ENCODE peak calls at places on chromosome 22, in six cellular contexts. I is GM12891, K is K562, S is H1, B is GM12878, O is HepG2. D is an unnamed sample.

GRCh38 chr22:23453277-23453676 is 126.8 kb downstream of the IGLL1 start:
- DNase-seq in I (no peak), K (no peak), S (no peak), B (no peak), O (no peak), D (no peak)

GRCh38 chr22:36015806-36016519 is 12.7 kb downstream of the RBFOX2 start:
- DNase-seq in I (no peak), K (no peak), S (no peak), B (no peak), O (no peak), D (no peak)

GRCh38 chr22:17379939-17380710 is 10.9 kb downstream of the CECR2 start:
- DNase-seq in I (no peak), K (no peak), S (no peak), B (no peak), O (no peak), D (no peak)

GRCh38 chr22:38017272-38017920 is 33.0 kb upstream of the SOX10 start:
- DNase-seq in I (no peak), K (no peak), S (no peak), B (no peak), O (no peak), D (no peak)

GRCh38 chr22:39236321-39237275 is 8.2 kb downstream of the PDGFB start:
- DNase-seq in I (no peak), K (no peak), S (no peak), B (peak), O (no peak), D (no peak)

GRCh38 chr22:19129871-19130270 is 1.2 kb upstream of the TSSK2 start:
- DNase-seq in I (no peak), K (no peak), S (no peak), B (no peak), O (no peak), D (no peak)

GRCh38 chr22:36873614-36874308 is 13.0 kb downstream of the NCF4 start:
- DNase-seq in I (peak), K (peak), S (no peak), B (peak), O (peak), D (peak)

GRCh38 chr22:23072035-23072910 is 2.0 kb downstream of the GNAZ start:
- DNase-seq in I (no peak), K (no peak), S (no peak), B (no peak), O (no peak), D (no peak)

GRCh38 chr22:29040385-29041275 is 21.0 kb downstream of the C22orf31 start:
- DNase-seq in I (no peak), K (peak), S (no peak), B (peak), O (peak), D (no peak)

GRCh38 chr22:40033586-40034380 is 39.0 kb downstream of the FAM83F start:
- DNase-seq in I (no peak), K (no peak), S (no peak), B (no peak), O (no peak), D (no peak)

GRCh38 chr22:25741692-25742626 is at the start of gene MYO18B:
- DNase-seq in I (no peak), K (peak), S (no peak), B (no peak), O (no peak), D (no peak)

GRCh38 chr22:28981818-28982499 is 79.7 kb downstream of the C22orf31 start:
- DNase-seq in I (no peak), K (no peak), S (no peak), B (no peak), O (peak), D (no peak)

GRCh38 chr22:49090061-49090852 is 737.4 kb downstream of the BRD1 start:
- DNase-seq in I (no peak), K (no peak), S (no peak), B (no peak), O (no peak), D (no peak)

GRCh38 chr22:30485362-30485988 is 13.7 kb upstream of the SEC14L3 start:
- DNase-seq in I (peak), K (peak), S (peak), B (peak), O (peak), D (peak)

GRCh38 chr22:37358386-37358785 is 68.9 kb downstream of the ELFN2 start:
- DNase-seq in I (no peak), K (no peak), S (no peak), B (no peak), O (no peak), D (no peak)

GRCh38 chr22:48891688-48892380 is 935.8 kb downstream of the BRD1 start:
- DNase-seq in I (no peak), K (no peak), S (no peak), B (no peak), O (no peak), D (no peak)

GRCh38 chr22:50107529-50107928 is 17.7 kb downstream of the MOV10L1 start:
- DNase-seq in I (no peak), K (no peak), S (no peak), B (no peak), O (no peak), D (no peak)

GRCh38 chr22:50115693-50116092 is 25.9 kb downstream of the MOV10L1 start:
- DNase-seq in I (no peak), K (no peak), S (no peak), B (no peak), O (peak), D (no peak)

GRCh38 chr22:50114221-50114981 is 24.6 kb downstream of the MOV10L1 start:
- DNase-seq in I (no peak), K (no peak), S (no peak), B (no peak), O (no peak), D (no peak)

GRCh38 chr22:50112151-50113118 is 22.6 kb downstream of the MOV10L1 start:
- DNase-seq in I (no peak), K (no peak), S (no peak), B (no peak), O (no peak), D (no peak)

DNA sequence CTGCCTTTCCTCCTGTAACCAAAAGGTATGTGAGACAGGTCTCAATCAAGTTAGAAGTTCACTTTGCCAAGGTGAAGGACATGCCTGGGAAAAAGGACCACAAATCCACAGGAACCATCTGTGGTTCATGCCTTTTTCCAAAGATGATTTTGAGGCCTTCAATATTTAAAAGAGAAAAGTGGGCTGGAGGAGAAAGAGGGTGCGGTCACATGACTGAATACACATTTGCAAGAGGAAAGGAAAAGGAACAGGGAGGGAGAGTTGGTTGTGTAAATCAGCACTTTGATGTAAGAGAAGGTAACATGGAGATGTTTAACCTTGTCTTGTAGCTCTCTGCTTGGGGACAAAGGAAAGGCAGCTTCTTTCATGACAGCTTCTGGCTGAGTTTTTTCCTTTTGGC is 21.2 kb downstream of the MOV10L1 start:
- DNase-seq in I (no peak), K (no peak), S (no peak), B (no peak), O (no peak), D (no peak)
- TF ChIP-seq TAF1 in I (no peak), K (no peak), S (no peak), B (no peak), O (no peak), D (no peak)

DNA sequence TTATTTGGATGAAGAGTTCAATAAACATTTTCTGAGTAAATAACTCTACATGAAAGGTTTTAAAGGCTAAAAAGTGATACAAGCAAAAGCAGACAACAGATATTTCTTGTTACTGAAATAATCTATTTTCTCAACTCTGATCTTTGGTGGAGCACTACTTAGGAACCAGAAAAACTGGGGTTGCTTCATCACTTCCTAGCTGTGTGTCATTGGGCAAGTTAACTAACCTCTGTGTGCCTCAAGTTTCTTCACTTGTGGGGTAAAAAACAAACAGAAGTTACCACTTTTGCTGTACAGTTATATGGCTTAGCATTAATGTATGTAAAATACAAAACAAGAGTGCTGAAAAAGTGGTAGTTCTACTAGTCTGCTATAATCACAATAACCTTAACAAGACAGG is 5.6 kb downstream of the MAPK1 start:
- DNase-seq in I (no peak), K (no peak), S (no peak), B (no peak), O (no peak), D (no peak)
- TF ChIP-seq POLR2AphosphoS5 in I (no peak), K (no peak), S (no peak), B (no peak), O (no peak), D (no peak)

GRCh38 chr22:32474635-32475427 is at the start of gene FBXO7:
- DNase-seq in I (peak), K (peak), S (peak), B (peak), O (peak), D (peak)
- TF ChIP-seq POLR2A in I (peak), K (peak), S (peak), B (peak), O (peak), D (peak)

DNA sequence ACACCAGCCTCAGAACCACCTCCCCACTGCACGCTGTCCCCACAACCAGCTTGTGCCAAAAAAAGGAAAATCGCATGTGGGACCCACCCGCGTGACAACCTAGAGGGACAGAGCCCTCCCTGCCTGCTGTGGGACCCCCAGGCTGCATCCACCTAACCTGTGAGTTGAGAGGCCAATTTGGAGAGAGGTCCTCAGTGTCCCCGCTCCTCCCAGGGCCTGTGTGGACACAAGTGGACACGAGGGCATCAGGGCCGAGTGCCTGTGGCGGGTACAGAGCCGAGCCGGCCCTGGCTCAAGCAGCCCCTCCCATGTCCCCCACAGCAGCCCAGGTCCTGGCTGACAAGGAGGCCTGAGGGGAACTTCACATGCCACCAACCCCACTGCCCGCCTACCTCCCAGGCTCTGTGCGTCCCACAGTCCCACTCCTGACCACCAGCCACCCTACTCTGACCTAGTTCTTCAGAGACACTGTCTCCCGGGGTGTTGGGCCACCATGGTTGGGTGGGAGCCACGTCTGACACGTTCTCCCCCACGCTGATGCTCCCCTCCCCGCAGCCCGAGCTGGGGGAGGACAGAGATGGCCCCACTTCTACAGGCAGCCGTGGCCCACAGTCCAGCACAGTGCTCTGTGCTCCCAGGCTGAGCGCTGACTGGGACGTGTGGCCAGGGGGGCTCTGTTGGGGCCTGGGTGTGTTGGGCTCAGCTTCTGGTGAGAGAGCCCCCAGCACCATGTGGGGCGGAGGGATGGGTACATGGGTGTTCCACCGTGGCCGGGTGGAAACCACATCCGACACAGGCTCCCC is 19.2 kb downstream of the SELENOO start:
- DNase-seq in I (no peak), K (no peak), S (peak), B (no peak), O (no peak), D (no peak)
- TF ChIP-seq TAF1 in I (no peak), K (no peak), S (no peak), B (no peak), O (no peak), D (no peak)

GRCh38 chr22:46244771-46245170 is 5.3 kb downstream of the CDPF1 start:
- DNase-seq in I (no peak), K (no peak), S (no peak), B (no peak), O (no peak), D (no peak)
- TF ChIP-seq POLR2AphosphoS5 in I (no peak), K (no peak), S (no peak), B (no peak), O (no peak), D (no peak)

DNA sequence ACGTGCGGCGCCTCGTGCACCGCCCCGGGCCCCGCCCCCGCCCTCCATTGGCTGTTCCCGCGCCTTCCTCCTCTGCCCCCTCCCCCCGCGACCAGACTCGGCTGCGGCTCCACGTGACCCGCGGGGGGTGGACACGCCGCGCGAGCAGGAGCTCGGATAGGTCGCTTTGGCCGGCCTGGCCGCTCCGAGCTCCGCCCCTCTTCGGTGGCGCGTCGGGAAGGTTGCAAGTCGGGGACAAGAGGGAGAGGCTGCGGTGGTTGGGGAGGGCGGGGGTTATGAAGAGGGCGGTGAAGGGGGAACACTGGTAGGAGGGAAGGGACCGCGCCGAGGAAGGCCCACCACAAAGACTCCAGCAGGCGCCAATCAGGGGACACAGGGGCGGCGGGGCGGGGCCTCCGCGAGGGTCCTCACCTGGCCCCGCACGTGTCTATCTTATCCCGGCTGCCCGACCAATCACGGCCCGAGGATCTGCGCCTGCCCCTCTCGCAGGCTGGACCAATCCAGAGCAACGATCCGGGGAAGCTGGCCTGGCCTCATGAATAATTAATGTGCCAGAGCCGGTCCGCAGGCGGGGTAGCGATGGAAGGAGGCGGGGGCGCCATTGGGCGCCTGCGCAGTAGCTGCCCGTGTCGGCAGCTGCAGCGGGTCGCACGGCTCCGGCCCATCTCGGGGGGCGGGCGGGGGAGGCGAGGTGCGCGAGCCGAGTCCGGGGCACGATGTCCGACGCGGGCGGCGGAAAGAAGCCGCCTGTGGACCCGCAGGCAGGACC is at the start of gene TEF:
- DNase-seq in I (peak), K (peak), S (peak), B (peak), O (peak), D (peak)
- TF ChIP-seq POLR2A in I (no peak), K (peak), S (peak), B (peak), O (no peak), D (no peak)

GRCh38 chr22:24503851-24504170 is 8.7 kb downstream of the UPB1 start:
- DNase-seq in I (no peak), K (no peak), S (no peak), B (no peak), O (no peak), D (no peak)
- TF ChIP-seq TAF1 in I (no peak), K (no peak), S (no peak), B (no peak), O (no peak), D (no peak)

DNA sequence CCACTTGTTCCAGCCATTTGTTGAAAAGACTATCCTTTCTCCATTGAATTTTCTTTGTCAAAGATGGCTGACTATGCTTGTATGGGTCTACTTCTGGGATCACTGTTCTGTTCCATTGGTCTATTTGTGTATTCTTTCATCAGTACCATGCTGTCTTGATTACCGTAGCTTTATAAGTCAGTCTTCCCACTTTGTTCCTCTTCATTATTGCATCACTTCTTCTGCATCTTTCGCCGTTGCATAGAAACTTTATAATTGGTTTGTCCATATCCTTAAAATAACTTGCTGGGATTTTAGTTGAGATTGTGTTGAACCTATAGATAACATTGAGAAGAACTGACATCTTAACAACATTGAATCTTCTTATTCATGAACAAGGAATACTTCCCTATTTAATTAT is 598.8 kb downstream of the TBC1D22A start:
- DNase-seq in I (no peak), K (no peak), S (no peak), B (no peak), O (no peak), D (no peak)
- TF ChIP-seq POLR2AphosphoS5 in I (no peak), K (no peak), S (no peak), B (no peak), O (no peak), D (no peak)

DNA sequence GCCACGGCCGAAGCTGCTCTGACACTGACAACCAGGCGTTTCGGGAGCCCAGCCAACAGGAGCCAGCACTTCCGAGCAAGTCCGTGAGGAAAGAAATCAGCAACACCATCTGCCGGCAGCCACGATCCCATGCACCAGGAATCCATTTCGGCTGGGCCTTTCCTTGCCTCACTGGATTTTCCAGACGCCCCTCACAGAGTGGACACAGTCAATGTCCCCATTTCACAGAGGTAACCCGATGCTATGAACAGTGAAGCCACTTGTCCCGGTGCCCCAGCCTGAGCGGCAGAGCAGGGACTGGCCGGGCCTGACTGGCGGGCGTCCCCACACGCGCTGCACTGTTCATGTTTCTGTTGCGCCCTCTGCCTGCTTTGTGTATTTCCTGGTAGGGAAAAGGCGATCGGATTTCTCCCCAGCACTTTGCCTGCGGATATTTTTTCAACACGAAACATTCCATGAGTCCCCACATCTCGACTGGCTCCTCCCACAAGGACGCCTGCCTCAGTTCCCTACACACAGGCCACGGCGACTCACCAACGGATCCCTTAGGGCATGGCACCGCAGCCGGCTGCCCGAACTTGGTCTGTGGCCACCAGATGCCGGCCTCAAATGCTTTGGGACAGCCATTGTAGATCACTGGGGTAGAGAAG is 55.3 kb downstream of the TRMU start:
- DNase-seq in I (no peak), K (peak), S (no peak), B (no peak), O (peak), D (no peak)
- TF ChIP-seq POLR2A in I (no peak), K (no peak), S (no peak), B (no peak), O (no peak), D (no peak)

D was measured in GM12892.